ENCODE peak calls at places on chromosomes 11 and 22, in seven cellular contexts. G, P, J, W, K, T and X are unnamed samples.

GRCh38 chr11:36002796-36003195 is 58.9 kb downstream of the LDLRAD3 start:
- DNase-seq in G (no peak), P (no peak), J (no peak), W (no peak), K (no peak), T (no peak), X (no peak)

GRCh38 chr11:21514298-21514697 is 678.6 kb upstream of the ANO5 start:
- DNase-seq in G (peak), P (no peak), J (no peak), W (no peak), K (no peak), T (no peak), X (peak)

GRCh38 chr11:12725863-12726666 is 51.8 kb downstream of the TEAD1 start:
- DNase-seq in G (no peak), P (no peak), J (no peak), W (no peak), K (peak), T (peak), X (no peak)

GRCh38 chr22:44550666-44551491 is 52.8 kb upstream of the RTL6 start:
- DNase-seq in G (no peak), P (no peak), J (no peak), W (no peak), K (no peak), T (peak), X (no peak)

GRCh38 chr11:134464196-134464595 is 52.2 kb upstream of the B3GAT1 start:
- DNase-seq in G (no peak), P (no peak), J (no peak), W (no peak), K (no peak), T (no peak), X (no peak)

GRCh38 chr11:95895815-95896214 is 28.1 kb downstream of the MTMR2 start:
- DNase-seq in G (no peak), P (no peak), J (no peak), W (no peak), K (no peak), T (no peak), X (no peak)

GRCh38 chr11:117289795-117290194 is 1.4 kb upstream of the BACE1-AS start:
- DNase-seq in G (no peak), P (no peak), J (no peak), W (no peak), K (no peak), T (no peak), X (no peak)

GRCh38 chr11:85132839-85133238 is 494.3 kb downstream of the DLG2 start:
- DNase-seq in G (no peak), P (no peak), J (no peak), W (no peak), K (no peak), T (no peak), X (no peak)

GRCh38 chr22:30250713-30251267 is 4.2 kb upstream of the LIF start:
- DNase-seq in G (no peak), P (no peak), J (no peak), W (no peak), K (no peak), T (no peak), X (no peak)

GRCh38 chr22:42933783-42934144 is 76.7 kb upstream of the ARFGAP3 start:
- DNase-seq in G (no peak), P (no peak), J (no peak), W (no peak), K (no peak), T (peak), X (no peak)

GRCh38 chr11:8361206-8361605 is 97.5 kb upstream of the LMO1 start:
- DNase-seq in G (no peak), P (no peak), J (no peak), W (no peak), K (no peak), T (no peak), X (no peak)

GRCh38 chr22:45818130-45819085 is 146.8 kb downstream of the ATXN10 start:
- DNase-seq in G (no peak), P (no peak), J (no peak), W (no peak), K (no peak), T (no peak), X (no peak)
- H3K27ac ChIP-seq in G (no peak), P (no peak), J (no peak), W (no peak), K (no peak), T (no peak), X (no peak)

DNA sequence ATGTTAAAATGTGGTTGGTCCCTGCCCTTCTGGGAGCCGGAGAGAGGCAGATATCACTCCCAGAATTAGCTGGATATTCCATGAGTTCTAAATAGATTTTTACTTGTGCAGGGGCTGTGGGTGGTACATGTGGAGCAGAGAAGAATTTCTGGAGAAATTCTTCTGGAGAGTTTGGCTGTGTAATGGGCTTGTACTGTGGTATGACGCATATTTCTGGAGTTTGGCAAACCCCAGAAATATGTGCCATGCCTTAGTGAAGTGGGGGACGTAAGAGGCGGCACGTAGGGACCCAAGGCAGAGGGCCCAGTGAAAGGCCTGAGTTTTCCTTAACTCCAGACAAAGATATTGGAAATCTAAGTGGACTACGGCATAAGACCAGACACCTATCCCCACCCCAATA is 51.3 kb upstream of the TBCEL start:
- DNase-seq in G (no peak), P (no peak), J (no peak), W (no peak), K (no peak), T (no peak), X (no peak)
- TF ChIP-seq CTCF in G (no peak), P (no peak), J (no peak), W (no peak), K (no peak), T (no peak), X (no peak)

DNA sequence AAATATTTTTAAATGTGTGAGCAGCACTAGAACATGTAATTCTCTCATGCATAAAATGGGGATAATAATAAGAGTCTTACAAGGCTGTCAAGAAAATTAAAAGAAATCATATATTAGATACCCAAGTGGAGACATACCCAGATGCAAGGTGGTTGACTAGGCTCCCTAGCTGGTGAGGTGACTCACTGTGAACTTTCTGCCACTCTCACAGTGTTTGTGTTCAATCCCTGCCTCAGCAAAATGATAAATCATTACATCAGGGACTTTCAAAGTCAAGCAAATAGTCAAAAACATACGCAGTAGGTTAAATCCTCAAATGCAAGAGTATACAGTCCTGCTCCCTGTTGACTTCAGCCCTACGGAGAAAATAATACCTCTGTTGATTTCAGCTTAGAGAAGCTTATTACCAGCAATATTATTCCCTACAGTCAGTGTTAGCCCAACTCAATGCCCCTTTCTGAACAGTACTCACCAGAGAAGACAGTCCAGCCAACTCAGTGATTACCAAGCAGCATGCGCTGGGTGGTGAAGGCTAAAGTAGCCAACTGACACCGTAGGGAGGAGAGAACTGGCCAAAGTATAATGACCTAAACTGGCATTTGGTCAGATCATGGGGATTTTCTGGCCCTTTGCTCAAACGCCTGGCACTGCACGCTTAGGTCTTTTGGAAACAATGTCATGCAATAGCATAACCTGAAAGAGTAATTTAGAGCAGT is 73.1 kb upstream of the BARX2 start:
- DNase-seq in G (no peak), P (no peak), J (no peak), W (no peak), K (no peak), T (no peak), X (no peak)
- H3K27ac ChIP-seq in G (no peak), P (no peak), J (no peak), W (no peak), K (no peak), T (no peak), X (no peak)

GRCh38 chr11:30131535-30131934 is 99.3 kb upstream of the FSHB start:
- DNase-seq in G (no peak), P (no peak), J (no peak), W (no peak), K (no peak), T (peak), X (no peak)
- TF ChIP-seq CTCF in G (no peak), P (no peak), J (no peak), W (no peak), K (no peak), T (peak), X (no peak)

GRCh38 chr11:62543680-62544444 is 2.7 kb downstream of the AHNAK start:
- DNase-seq in G (no peak), P (no peak), J (no peak), W (no peak), K (no peak), T (no peak), X (no peak)
- H3K27ac ChIP-seq in G (no peak), P (peak), J (peak), W (peak), K (peak), T (no peak), X (peak)

GRCh38 chr11:59602432-59602831 is 13.1 kb downstream of the OSBP start:
- DNase-seq in G (no peak), P (no peak), J (no peak), W (no peak), K (no peak), T (no peak), X (no peak)

GRCh38 chr11:59610289-59610688 is 5.3 kb downstream of the OSBP start:
- DNase-seq in G (no peak), P (no peak), J (no peak), W (no peak), K (no peak), T (no peak), X (no peak)

GRCh38 chr11:59611570-59612565 is 3.7 kb downstream of the OSBP start:
- DNase-seq in G (no peak), P (no peak), J (no peak), W (no peak), K (no peak), T (no peak), X (no peak)

GRCh38 chr11:59607703-59608454 is 7.7 kb downstream of the OSBP start:
- DNase-seq in G (no peak), P (no peak), J (no peak), W (no peak), K (no peak), T (no peak), X (no peak)
- TF ChIP-seq CTCF in G (no peak), P (no peak), J (no peak), W (no peak), K (no peak), T (no peak), X (no peak)

DNA sequence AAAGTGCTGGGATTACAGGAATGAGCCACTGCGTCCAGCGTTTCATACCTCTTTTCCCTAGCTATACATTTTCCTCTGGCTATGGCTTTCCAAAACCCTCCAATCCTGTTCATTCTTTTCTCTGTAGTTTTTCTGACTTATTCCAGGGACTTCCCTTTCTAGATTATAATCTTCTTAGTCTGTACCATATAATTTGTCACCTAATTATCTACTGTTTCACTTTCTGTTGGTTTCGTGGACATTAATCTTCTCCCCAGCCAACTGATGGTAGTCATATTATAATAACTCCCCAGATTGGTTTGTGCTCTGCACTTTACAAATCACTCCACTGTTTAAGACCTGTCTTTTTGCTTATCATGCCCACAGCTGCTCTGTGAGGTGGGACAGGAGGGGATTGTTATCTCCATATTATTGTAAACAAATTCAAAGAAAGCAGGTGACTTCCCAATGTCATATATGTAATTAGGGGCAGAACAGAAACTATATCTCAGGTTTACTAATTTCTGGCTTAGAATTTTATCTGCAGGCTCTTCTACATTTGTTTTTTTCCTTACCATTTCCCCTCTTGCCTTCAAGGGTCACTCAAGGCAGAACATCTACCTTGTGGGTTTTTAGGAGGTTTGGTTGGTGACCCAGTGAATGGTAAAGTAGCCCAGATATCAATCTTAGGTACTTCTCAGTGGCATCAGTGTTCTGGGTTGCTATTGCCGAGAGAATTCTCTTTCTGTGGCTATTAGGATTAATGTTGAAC is 23.9 kb downstream of the STIM1 start:
- DNase-seq in G (no peak), P (no peak), J (no peak), W (no peak), K (no peak), T (no peak), X (no peak)
- H3K27ac ChIP-seq in G (no peak), P (no peak), J (peak), W (no peak), K (no peak), T (no peak), X (no peak)

DNA sequence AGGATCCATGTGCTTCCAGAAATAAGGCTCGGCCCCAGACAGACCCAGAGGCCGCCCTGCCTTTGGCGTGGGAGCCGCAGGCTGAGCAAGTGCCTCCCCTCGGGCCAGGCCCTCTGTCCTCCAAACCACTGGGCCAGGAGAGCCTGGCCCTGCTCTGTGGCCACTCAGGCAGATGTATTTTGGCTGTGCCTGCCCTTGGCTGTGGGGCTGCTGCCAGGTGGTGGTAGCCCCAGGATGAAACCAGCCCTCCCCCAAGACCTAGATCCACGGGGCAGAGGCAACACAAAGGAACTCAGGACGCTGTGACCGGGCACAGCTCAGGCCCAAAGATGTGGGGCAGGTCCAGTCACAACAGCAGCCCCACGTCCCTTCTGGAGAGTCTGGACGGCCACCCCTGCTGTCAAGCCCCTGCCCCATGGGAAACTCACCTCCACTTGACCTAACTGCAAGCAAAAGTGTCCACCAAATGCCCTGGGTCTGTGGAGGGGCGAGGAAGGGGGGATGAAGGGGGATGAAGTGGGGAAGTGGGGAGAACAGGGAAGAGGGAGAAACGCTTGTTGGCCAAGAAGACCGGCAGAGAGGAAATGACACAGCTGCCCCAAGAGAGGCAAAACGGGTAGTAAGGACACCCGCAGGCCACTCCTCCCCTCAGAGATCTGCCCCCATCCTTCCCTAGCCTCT is 23.9 kb downstream of the PISD start:
- DNase-seq in G (peak), P (no peak), J (no peak), W (no peak), K (no peak), T (peak), X (no peak)
- TF ChIP-seq CTCF in G (no peak), P (no peak), J (no peak), W (no peak), K (no peak), T (no peak), X (no peak)

GRCh38 chr22:19893363-19893762 is 38.7 kb upstream of the GNB1L start:
- DNase-seq in G (no peak), P (no peak), J (no peak), W (no peak), K (no peak), T (no peak), X (no peak)

GRCh38 chr22:19897726-19898515 is 43.2 kb upstream of the GNB1L start:
- DNase-seq in G (no peak), P (no peak), J (no peak), W (no peak), K (no peak), T (no peak), X (no peak)

GRCh38 chr22:19892925-19893324 is 38.3 kb upstream of the GNB1L start:
- DNase-seq in G (no peak), P (no peak), J (no peak), W (no peak), K (no peak), T (no peak), X (no peak)

GRCh38 chr22:19896665-19897355 is 42.1 kb upstream of the GNB1L start:
- DNase-seq in G (peak), P (peak), J (no peak), W (no peak), K (no peak), T (no peak), X (no peak)

GRCh38 chr22:19895160-19895849 is 40.6 kb upstream of the GNB1L start:
- DNase-seq in G (no peak), P (no peak), J (no peak), W (no peak), K (no peak), T (no peak), X (no peak)
- H3K27ac ChIP-seq in G (peak), P (no peak), J (no peak), W (no peak), K (no peak), T (no peak), X (no peak)